ENCODE peak calls at places on chromosomes 2 and 18, in six cellular contexts. I is Peyer's patch, P is choroid plexus epithelial cell, N is heart left ventricle, D is upper lobe of left lung, S is astrocyte of the cerebellum. K is an unnamed sample.

GRCh38 chr2:42844901-42845685 is 52.7 kb upstream of the HAAO start:
- DNase-seq in I (no peak), P (no peak), N (no peak), D (no peak), S (no peak), K (no peak)

GRCh38 chr2:129008055-129008880 is 689.6 kb upstream of the HS6ST1 start:
- DNase-seq in I (no peak), P (no peak), N (no peak), D (no peak), S (no peak), K (no peak)

GRCh38 chr2:27212626-27213471 is 781 bp upstream of the SLC5A6 start:
- DNase-seq in I (no peak), P (peak), N (no peak), D (no peak), S (peak), K (no peak)

GRCh38 chr2:96681540-96681939 is 39.0 kb downstream of the FER1L5 start:
- DNase-seq in I (no peak), P (no peak), N (no peak), D (no peak), S (no peak), K (no peak)

GRCh38 chr2:6917761-6918421 is 679 bp downstream of the RNF144A start:
- DNase-seq in I (no peak), P (no peak), N (peak), D (no peak), S (no peak), K (no peak)

GRCh38 chr2:133146893-133147292 is 421.4 kb downstream of the NCKAP5 start:
- DNase-seq in I (no peak), P (peak), N (no peak), D (no peak), S (no peak), K (no peak)

GRCh38 chr18:38496222-38496810 is 930.7 kb upstream of the CELF4 start:
- DNase-seq in I (no peak), P (no peak), N (no peak), D (no peak), S (no peak), K (no peak)

GRCh38 chr2:111186933-111187332 is 66.2 kb downstream of the BCL2L11 start:
- DNase-seq in I (no peak), P (no peak), N (no peak), D (no peak), S (no peak), K (no peak)

GRCh38 chr2:150520887-150521664 is 33.6 kb upstream of the RND3 start:
- DNase-seq in I (no peak), P (peak), N (no peak), D (no peak), S (peak), K (no peak)

GRCh38 chr2:16506366-16506765 is 159.3 kb downstream of the CYRIA start:
- DNase-seq in I (no peak), P (no peak), N (no peak), D (no peak), S (no peak), K (no peak)

GRCh38 chr2:58842501-58843144 is 601.5 kb upstream of the FANCL start:
- DNase-seq in I (no peak), P (no peak), N (no peak), D (no peak), S (no peak), K (no peak)

GRCh38 chr2:120470041-120470716 is 124.2 kb downstream of the INHBB start:
- DNase-seq in I (peak), P (peak), N (peak), D (peak), S (peak), K (no peak)

GRCh38 chr2:230921806-230922595 is 3.0 kb downstream of the GPR55 start:
- DNase-seq in I (peak), P (no peak), N (peak), D (no peak), S (no peak), K (no peak)

GRCh38 chr2:224560549-224560948 is 24.6 kb downstream of the CUL3 start:
- DNase-seq in I (no peak), P (no peak), N (no peak), D (no peak), S (no peak), K (no peak)

GRCh38 chr2:54558188-54558975 is 102.3 kb downstream of the SPTBN1 start:
- DNase-seq in I (peak), P (peak), N (peak), D (peak), S (no peak), K (peak)

GRCh38 chr2:207416936-207417718 is 112.6 kb upstream of the CREB1 start:
- DNase-seq in I (no peak), P (no peak), N (no peak), D (no peak), S (no peak), K (peak)

GRCh38 chr18:3703732-3704176 is 253.8 kb downstream of the TGIF1 start:
- DNase-seq in I (peak), P (peak), N (no peak), D (peak), S (peak), K (no peak)

GRCh38 chr18:3032721-3033120 is 19.8 kb upstream of the LPIN2 start:
- DNase-seq in I (no peak), P (no peak), N (no peak), D (no peak), S (no peak), K (no peak)

GRCh38 chr2:20563251-20563650 is 87.6 kb downstream of the HS1BP3 start:
- DNase-seq in I (peak), P (no peak), N (no peak), D (no peak), S (no peak), K (no peak)

GRCh38 chr18:43405097-43405496 is 127.8 kb upstream of the SYT4 start:
- DNase-seq in I (no peak), P (no peak), N (no peak), D (no peak), S (no peak), K (no peak)

GRCh38 chr2:159680692-159681091 is 31.6 kb upstream of the MARCHF7 start:
- DNase-seq in I (no peak), P (no peak), N (no peak), D (no peak), S (no peak), K (no peak)

GRCh38 chr18:8287184-8287885 is 321.9 kb upstream of the RAB12 start:
- DNase-seq in I (no peak), P (no peak), N (no peak), D (no peak), S (no peak), K (no peak)

GRCh38 chr2:176508984-176509383 is 239.7 kb downstream of the MTX2 start:
- DNase-seq in I (no peak), P (no peak), N (no peak), D (no peak), S (peak), K (no peak)

GRCh38 chr2:65430515-65431416 is 1.6 kb downstream of the SPRED2 start:
- DNase-seq in I (peak), P (peak), N (peak), D (peak), S (no peak), K (peak)

GRCh38 chr2:64534363-64534762 is 10.2 kb downstream of the AFTPH start:
- DNase-seq in I (no peak), P (no peak), N (no peak), D (no peak), S (no peak), K (no peak)

GRCh38 chr2:11290713-11291112 is 53.7 kb downstream of the ROCK2 start:
- DNase-seq in I (no peak), P (no peak), N (no peak), D (no peak), S (no peak), K (no peak)

GRCh38 chr2:65662654-65663432 is 230.4 kb upstream of the SPRED2 start:
- DNase-seq in I (no peak), P (peak), N (no peak), D (no peak), S (peak), K (no peak)

GRCh38 chr2:121363632-121364420 is 78.8 kb upstream of the TFCP2L1 start:
- DNase-seq in I (no peak), P (peak), N (no peak), D (no peak), S (peak), K (no peak)

GRCh38 chr18:70578480-70578879 is 289.6 kb downstream of the SOCS6 start:
- DNase-seq in I (no peak), P (no peak), N (no peak), D (no peak), S (no peak), K (no peak)

GRCh38 chr2:96249654-96250053 is 16.1 kb downstream of the TMEM127 start:
- DNase-seq in I (no peak), P (peak), N (no peak), D (no peak), S (no peak), K (no peak)

GRCh38 chr2:121197369-121198091 is 87.5 kb downstream of the TFCP2L1 start:
- DNase-seq in I (peak), P (peak), N (peak), D (peak), S (peak), K (no peak)

GRCh38 chr2:54638774-54639187 is 84.7 kb upstream of the EML6 start:
- DNase-seq in I (no peak), P (no peak), N (no peak), D (no peak), S (no peak), K (no peak)

GRCh38 chr2:210250577-210250976 is 25.3 kb upstream of the ACADL start:
- DNase-seq in I (no peak), P (peak), N (no peak), D (no peak), S (no peak), K (no peak)

GRCh38 chr2:208867374-208867773 is 460.8 kb downstream of the PTH2R start:
- DNase-seq in I (no peak), P (no peak), N (no peak), D (no peak), S (no peak), K (no peak)

GRCh38 chr2:202121532-202122166 is 48.6 kb downstream of the KIAA2012 start:
- DNase-seq in I (no peak), P (no peak), N (no peak), D (peak), S (no peak), K (no peak)

GRCh38 chr18:7749510-7749981 is 182.4 kb downstream of the PTPRM start:
- DNase-seq in I (no peak), P (peak), N (no peak), D (no peak), S (no peak), K (no peak)

GRCh38 chr2:116487336-116487735 is 1327.2 kb upstream of the DDX18 start:
- DNase-seq in I (no peak), P (no peak), N (no peak), D (no peak), S (no peak), K (no peak)

GRCh38 chr2:116489944-116490343 is 1324.5 kb upstream of the DDX18 start:
- DNase-seq in I (no peak), P (no peak), N (no peak), D (no peak), S (peak), K (no peak)

GRCh38 chr2:116491292-116491691 is 1323.2 kb upstream of the DDX18 start:
- DNase-seq in I (no peak), P (no peak), N (no peak), D (no peak), S (no peak), K (no peak)

GRCh38 chr2:116490511-116491145 is 1323.9 kb upstream of the DDX18 start:
- DNase-seq in I (no peak), P (no peak), N (no peak), D (no peak), S (peak), K (no peak)

GRCh38 chr2:116489292-116489691 is 1325.2 kb upstream of the DDX18 start:
- DNase-seq in I (no peak), P (no peak), N (no peak), D (no peak), S (no peak), K (no peak)
- TF ChIP-seq CTCF in I (no peak), P (no peak), N (no peak), D (no peak), S (no peak), K (no peak)

GRCh38 chr18:21132398-21132918 is 20.8 kb upstream of the ROCK1 start:
- DNase-seq in I (no peak), P (no peak), N (no peak), D (no peak), S (no peak), K (no peak)

GRCh38 chr18:21129586-21130216 is 18.1 kb upstream of the ROCK1 start:
- DNase-seq in I (no peak), P (peak), N (no peak), D (no peak), S (no peak), K (no peak)

GRCh38 chr18:21131698-21132230 is 20.2 kb upstream of the ROCK1 start:
- DNase-seq in I (no peak), P (no peak), N (no peak), D (no peak), S (no peak), K (no peak)

GRCh38 chr18:21134895-21135294 is 23.3 kb upstream of the ROCK1 start:
- DNase-seq in I (no peak), P (peak), N (no peak), D (no peak), S (no peak), K (no peak)
- TF ChIP-seq CTCF in I (peak), P (peak), N (peak), D (peak), S (peak), K (peak)

GRCh38 chr2:68225119-68225632 is 27.2 kb downstream of the PPP3R1 start:
- DNase-seq in I (no peak), P (peak), N (no peak), D (peak), S (no peak), K (no peak)
- TF ChIP-seq CTCF in I (no peak), P (peak), N (no peak), D (peak), S (peak), K (no peak)

GRCh38 chr2:123468071-123468470 is 557.0 kb upstream of the CNTNAP5 start:
- DNase-seq in I (no peak), P (no peak), N (no peak), D (no peak), S (no peak), K (no peak)
- TF ChIP-seq CTCF in I (no peak), P (no peak), N (no peak), D (no peak), S (no peak), K (no peak)

GRCh38 chr2:158181171-158181570 is 79.5 kb downstream of the UPP2 start:
- DNase-seq in I (no peak), P (no peak), N (no peak), D (no peak), S (no peak), K (no peak)

GRCh38 chr2:158179660-158180059 is 78.0 kb downstream of the UPP2 start:
- DNase-seq in I (no peak), P (peak), N (no peak), D (no peak), S (no peak), K (no peak)

GRCh38 chr2:158184001-158184400 is 82.3 kb downstream of the UPP2 start:
- DNase-seq in I (no peak), P (no peak), N (no peak), D (no peak), S (no peak), K (no peak)

GRCh38 chr2:158184556-158185343 is 83.1 kb downstream of the UPP2 start:
- DNase-seq in I (no peak), P (peak), N (no peak), D (no peak), S (no peak), K (no peak)

GRCh38 chr2:158182681-158183350 is 81.1 kb downstream of the UPP2 start:
- DNase-seq in I (no peak), P (no peak), N (no peak), D (no peak), S (no peak), K (no peak)
- TF ChIP-seq CTCF in I (no peak), P (no peak), N (no peak), D (no peak), S (no peak), K (no peak)

DNA sequence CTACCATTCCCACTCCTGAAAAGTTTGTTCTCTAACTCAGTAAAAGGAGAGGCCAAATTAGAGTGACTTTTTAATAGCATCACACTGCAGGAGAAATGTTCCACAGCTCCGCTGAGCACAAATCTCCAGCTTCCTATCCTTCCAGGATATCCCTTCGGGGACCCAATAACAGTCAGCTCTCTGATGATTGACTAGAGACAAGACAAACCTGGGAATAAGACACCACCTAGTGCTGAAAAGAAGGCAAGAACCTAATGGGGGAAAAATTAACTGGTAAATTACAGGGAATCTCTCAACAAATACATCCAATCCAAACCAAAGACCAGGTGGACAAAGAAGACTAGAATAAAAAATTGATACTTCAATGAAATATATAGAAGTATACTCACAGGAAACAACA is 977.1 kb upstream of the SOX11 start:
- DNase-seq in I (no peak), P (peak), N (no peak), D (no peak), S (no peak), K (no peak)
- TF ChIP-seq CTCF in I (no peak), P (peak), N (no peak), D (no peak), S (no peak), K (no peak)

K was measured in natural killer cell.